ENCODE peak calls at places on chromosomes 2 and 18, in six cellular contexts. D is A549, T is HepG2, X is upper lobe of left lung, Z is K562, U is GM12878. B is an unnamed sample. For H3K4me1, the result is how much of the 10 kb centered on the place peaks cover.

GRCh38 chr2:132595186-132595585 is 74.8 kb downstream of the LYPD1 start:
- ATAC-seq in D (no peak), T (no peak), X (no peak), Z (no peak), U (no peak), B (no peak)

GRCh38 chr2:127143851-127144782 is 37.2 kb upstream of the BIN1 start:
- ATAC-seq in D (peak), T (peak), X (peak), Z (peak), U (no peak), B (peak)

GRCh38 chr18:63451774-63452173 is 25.0 kb upstream of the SERPINB5 start:
- ATAC-seq in D (no peak), T (no peak), X (peak), Z (peak), U (no peak), B (no peak)

GRCh38 chr2:24917086-24917485 is 3.0 kb downstream of the ADCY3 start:
- ATAC-seq in D (no peak), T (no peak), X (no peak), Z (no peak), U (peak), B (no peak)

GRCh38 chr2:57429821-57430220 is 616.8 kb upstream of the VRK2 start:
- ATAC-seq in D (no peak), T (no peak), X (no peak), Z (no peak), U (peak), B (no peak)

GRCh38 chr18:57655740-57656139 is 34.1 kb upstream of the NARS1 start:
- ATAC-seq in D (no peak), T (no peak), X (no peak), Z (no peak), U (no peak), B (no peak)

GRCh38 chr18:34991561-34991960 is 49.7 kb upstream of the MAPRE2 start:
- ATAC-seq in D (no peak), T (no peak), X (no peak), Z (no peak), U (no peak), B (no peak)

GRCh38 chr2:217927601-217928323 is 75.0 kb downstream of the TNS1 start:
- ATAC-seq in D (no peak), T (no peak), X (no peak), Z (no peak), U (no peak), B (no peak)

GRCh38 chr2:110865188-110865587 is 132.8 kb downstream of the ACOXL start:
- ATAC-seq in D (no peak), T (no peak), X (no peak), Z (no peak), U (peak), B (no peak)

GRCh38 chr2:159613515-159614336 is 2.6 kb downstream of the BAZ2B start:
- ATAC-seq in D (no peak), T (no peak), X (no peak), Z (peak), U (no peak), B (no peak)

GRCh38 chr2:65107530-65107929 is 22.4 kb downstream of the RAB1A start:
- ATAC-seq in D (no peak), T (peak), X (no peak), Z (no peak), U (no peak), B (peak)

DNA sequence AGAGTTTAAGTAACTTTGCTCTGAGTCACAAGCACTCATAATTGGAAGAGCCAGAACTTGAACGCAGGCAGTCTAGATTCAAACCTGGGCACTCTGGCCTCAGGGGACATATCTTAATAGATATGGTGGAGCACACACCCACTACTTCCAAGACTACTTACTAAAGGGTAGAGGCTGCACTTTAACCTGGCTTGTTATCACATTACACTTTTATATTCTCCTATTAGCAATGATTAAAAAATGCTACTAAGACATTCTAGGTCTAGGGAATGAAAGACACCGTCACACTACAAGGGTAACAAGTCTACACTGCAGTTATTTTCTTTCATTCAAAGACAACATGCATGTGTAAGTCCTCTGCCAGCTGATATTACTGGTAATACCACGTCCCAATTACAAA is 258.8 kb downstream of the ZNF521 start:
- ATAC-seq in D (no peak), T (no peak), X (no peak), Z (no peak), U (no peak), B (no peak)
- H3K4me1 ChIP-seq in D (under half), T (under half), X (under half), Z (under half), U (under half), B (under half)

GRCh38 chr2:63571291-63571690 is 17.0 kb downstream of the WDPCP start:
- ATAC-seq in D (no peak), T (no peak), X (no peak), Z (no peak), U (no peak), B (no peak)
- TF ChIP-seq EP300 in D (no peak), T (no peak), X (no peak), Z (no peak), U (no peak), B (no peak)

DNA sequence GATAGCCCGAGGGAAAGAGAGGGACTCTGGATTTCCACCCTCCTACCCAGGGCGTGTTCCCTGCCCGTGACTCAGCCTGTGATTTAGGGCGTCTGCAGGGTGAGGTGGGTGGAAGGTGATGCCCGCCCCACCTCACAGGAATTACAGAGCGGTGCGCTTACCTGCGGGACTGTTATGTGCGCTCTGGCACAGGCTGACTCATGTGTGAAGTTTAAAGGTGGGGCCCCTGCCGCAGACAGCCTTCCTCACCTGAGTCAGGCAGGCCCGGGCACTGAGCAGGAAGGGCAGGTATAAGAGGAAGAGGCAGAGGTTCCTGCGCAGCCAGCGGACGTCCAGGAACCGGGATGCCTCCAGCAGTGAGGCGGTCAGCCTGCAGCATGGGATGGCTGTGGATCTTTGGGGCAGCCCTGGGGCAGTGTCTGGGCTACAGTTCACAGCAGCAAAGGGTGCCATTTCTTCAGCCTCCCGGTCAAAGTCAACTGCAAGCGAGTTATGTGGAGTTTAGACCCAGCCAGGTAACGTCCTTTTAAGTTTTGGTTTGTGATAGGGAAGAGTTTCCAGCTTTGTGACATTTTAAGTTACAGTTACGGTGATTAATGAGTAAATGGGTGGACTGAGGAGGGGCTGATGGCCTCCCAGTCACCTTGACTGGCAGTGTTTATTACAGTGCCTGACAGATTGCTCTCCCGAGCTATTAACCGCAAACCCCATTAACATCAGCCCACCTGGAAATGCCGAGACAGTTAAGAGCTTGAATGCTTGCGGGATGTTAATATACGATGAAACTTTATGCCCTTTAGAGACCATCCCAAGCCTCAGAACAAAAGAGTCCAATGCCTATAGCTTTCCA is 141.6 kb upstream of the TTC39C start:
- ATAC-seq in D (no peak), T (peak), X (no peak), Z (no peak), U (no peak), B (no peak)
- TF ChIP-seq POLR2A in D (no peak), T (no peak), X (no peak), Z (no peak), U (no peak), B (no peak)

DNA sequence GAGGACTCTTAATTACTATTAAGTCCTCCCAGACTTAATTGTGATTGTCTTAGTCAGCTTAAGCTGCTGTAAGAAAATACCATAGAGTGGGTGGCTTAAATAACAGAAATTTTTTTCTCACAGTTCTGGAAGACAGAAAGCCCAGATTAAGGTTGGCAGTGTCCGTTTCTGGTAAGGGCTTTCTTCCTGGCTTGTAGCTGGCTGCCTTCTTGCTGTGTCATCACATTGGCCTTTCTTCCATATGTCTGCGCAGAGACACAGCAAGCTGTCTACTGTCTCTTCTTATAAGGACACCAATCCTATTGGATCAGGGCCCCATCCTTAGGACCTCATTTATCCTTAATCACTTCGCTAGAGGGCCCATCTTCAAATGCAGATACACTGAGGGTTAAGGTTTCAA is 38.5 kb downstream of the ASXL3 start:
- ATAC-seq in D (no peak), T (no peak), X (no peak), Z (no peak), U (no peak), B (no peak)
- H3K4me1 ChIP-seq in D (under half), T (under half), X (under half), Z (under half), U (under half), B (under half)

DNA sequence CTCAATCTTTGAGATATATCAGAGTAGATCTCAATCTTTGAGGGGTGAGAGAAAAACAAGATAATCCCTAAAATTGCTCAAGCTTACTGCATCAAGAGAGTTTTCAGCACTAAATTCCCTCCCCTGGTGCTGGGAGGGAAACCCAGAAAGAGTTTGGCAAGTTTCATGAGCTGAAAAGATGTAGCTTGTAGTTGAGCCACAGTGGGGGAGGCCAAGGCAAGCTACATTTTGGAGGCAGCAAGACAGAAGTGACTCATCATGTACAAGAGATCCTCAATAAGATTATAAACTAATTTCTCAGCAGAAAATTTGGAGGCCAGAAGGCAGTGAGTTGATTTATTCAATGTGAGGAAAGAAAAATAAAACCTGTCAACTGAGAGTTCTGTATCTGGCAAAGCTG is 308.2 kb downstream of the PIEZO2 start:
- ATAC-seq in D (no peak), T (no peak), X (peak), Z (peak), U (no peak), B (peak)
- TF ChIP-seq EP300 in D (no peak), T (no peak), X (no peak), Z (no peak), U (no peak), B (no peak)

GRCh38 chr2:176567361-176567760 is 298.1 kb downstream of the MTX2 start:
- ATAC-seq in D (no peak), T (no peak), X (no peak), Z (no peak), U (no peak), B (no peak)
- TF ChIP-seq POLR2A in D (no peak), T (no peak), X (no peak), Z (no peak), U (no peak), B (no peak)

GRCh38 chr2:207229161-207229560 is 63.4 kb upstream of the KLF7 start:
- ATAC-seq in D (peak), T (no peak), X (no peak), Z (no peak), U (no peak), B (no peak)

GRCh38 chr2:207227749-207228145 is 62.0 kb upstream of the KLF7 start:
- ATAC-seq in D (no peak), T (no peak), X (no peak), Z (no peak), U (no peak), B (no peak)

GRCh38 chr2:207231962-207232361 is 66.2 kb upstream of the KLF7 start:
- ATAC-seq in D (no peak), T (no peak), X (no peak), Z (no peak), U (no peak), B (no peak)

GRCh38 chr2:207231106-207231860 is 65.5 kb upstream of the KLF7 start:
- ATAC-seq in D (no peak), T (no peak), X (no peak), Z (no peak), U (no peak), B (no peak)

DNA sequence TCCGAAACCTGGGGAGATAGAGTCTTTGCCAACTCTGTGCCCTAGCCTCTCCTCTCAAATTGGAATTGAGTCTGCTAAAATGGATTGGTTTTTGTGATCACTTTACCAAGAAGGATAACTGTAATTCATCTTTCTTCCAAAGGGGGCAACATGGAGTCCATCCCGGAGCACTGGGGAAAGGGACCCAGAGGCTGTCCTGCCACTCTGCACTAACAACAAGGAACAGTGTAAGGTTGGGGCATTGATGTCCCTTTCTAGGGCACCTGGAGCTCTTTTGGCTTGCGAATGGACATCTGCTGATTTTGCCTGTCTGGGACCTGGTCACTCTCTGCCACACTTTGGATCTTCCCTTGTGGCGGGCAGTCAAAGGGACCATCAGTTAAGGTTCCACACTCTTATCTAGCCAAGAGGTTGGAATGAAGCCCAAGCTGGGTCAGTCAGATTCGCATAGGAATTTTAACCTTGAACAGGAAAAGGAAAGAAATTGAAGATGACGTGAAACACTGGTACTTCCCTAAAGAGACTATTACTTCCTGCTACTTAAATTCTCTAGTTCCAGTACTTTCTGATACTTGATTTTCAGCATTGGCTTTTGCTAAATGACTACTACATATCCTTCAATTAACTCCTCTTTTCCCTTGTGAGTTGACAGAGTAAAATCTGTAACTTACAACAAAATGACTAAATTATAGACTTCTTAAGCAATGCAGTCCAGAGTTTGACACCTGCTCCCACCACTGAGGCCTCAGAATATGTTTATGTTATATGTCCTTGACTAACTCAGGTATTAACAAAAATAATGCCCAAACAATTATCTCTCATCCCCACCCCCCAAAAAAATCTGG is 64.7 kb upstream of the KLF7 start:
- ATAC-seq in D (peak), T (peak), X (no peak), Z (peak), U (peak), B (no peak)
- H3K4me1 ChIP-seq in D (under half), T (under half), X (under half), Z (under half), U (under half), B (under half)

GRCh38 chr2:202031261-202031986 is 2.2 kb upstream of the FZD7 start:
- ATAC-seq in D (no peak), T (no peak), X (no peak), Z (no peak), U (no peak), B (no peak)

GRCh38 chr2:202034249-202035088 is 814 bp downstream of the FZD7 start:
- ATAC-seq in D (peak), T (peak), X (peak), Z (peak), U (peak), B (no peak)

GRCh38 chr2:202035089-202035940 is 1.7 kb downstream of the FZD7 start:
- ATAC-seq in D (no peak), T (no peak), X (peak), Z (no peak), U (no peak), B (peak)

GRCh38 chr2:202032841-202033316 is 776 bp upstream of the FZD7 start:
- ATAC-seq in D (peak), T (peak), X (peak), Z (peak), U (peak), B (peak)

GRCh38 chr2:202033317-202034248 is at the start of gene FZD7:
- ATAC-seq in D (peak), T (peak), X (peak), Z (peak), U (peak), B (peak)
- TF ChIP-seq EP300 in D (no peak), T (no peak), X (no peak), Z (no peak), U (no peak), B (no peak)

DNA sequence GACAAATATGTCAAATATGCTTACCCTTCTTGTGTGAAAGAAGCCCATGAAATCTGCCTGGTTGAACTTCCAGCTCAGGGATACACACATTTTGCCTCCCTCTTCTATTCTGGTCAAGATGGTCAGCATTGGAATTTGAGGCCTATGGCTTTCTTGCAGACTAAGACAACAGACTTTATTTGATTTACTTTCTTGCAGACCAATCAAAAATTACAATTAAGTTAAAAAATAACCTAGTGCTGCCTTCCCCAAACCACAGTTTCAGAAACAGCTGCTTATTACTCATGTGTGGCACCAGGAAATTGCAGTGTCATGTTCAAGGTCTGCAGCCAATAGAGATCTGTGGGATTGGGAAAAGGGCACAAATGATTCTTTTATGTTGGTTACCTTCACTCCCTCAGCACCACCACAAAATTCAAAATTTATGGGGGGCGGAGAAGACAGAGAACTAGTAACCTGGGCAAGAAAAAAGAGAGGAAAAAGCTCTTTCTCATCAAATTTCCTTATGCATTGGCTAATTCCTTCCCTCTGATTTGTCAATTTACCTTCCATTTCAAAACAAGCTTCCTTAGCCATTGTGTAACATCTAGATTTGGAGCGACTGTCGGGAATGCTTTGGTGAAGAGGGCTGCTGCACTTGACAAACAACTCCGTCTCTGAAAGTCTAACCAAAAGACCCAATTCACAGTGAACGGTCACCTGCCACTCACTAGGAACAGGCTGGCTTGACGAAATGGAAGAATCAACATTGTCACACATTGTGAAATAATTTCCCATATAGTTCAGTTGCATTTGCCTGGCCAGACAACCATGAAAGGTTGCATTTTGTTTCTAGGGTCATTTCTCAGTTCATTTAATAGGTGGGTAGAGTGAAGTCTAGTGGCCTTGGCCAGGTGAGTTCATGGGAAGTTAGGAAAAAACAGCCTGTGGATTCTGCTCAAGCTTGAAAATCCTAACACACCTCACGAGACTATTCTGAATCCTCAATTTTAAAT is 100.4 kb upstream of the FZD5 start:
- ATAC-seq in D (peak), T (peak), X (peak), Z (no peak), U (peak), B (no peak)
- TF ChIP-seq POLR2A in D (no peak), T (no peak), X (no peak), Z (no peak), U (no peak), B (no peak)

B was measured in gastroesophageal sphincter.